ENCODE peak calls at places on chromosomes 1 and 21, in six cellular contexts. B is WTC11, K is mucosa of descending colon, W is left ventricle myocardium inferior, T is GM12864, D is Calu3. I is an unnamed sample.

GRCh38 chr1:232558974-232559373 is 71.0 kb downstream of the SIPA1L2 start:
- DNase-seq in B (peak), K (no peak), W (no peak), T (no peak), D (no peak), I (no peak)

GRCh38 chr1:15033264-15033663 is 120.3 kb upstream of the TMEM51 start:
- DNase-seq in B (no peak), K (no peak), W (no peak), T (no peak), D (no peak), I (no peak)

GRCh38 chr21:41899431-41900202 is 20.5 kb upstream of the PRDM15 start:
- DNase-seq in B (no peak), K (no peak), W (no peak), T (no peak), D (no peak), I (no peak)

GRCh38 chr21:31554511-31555022 is 104.9 kb upstream of the SOD1 start:
- DNase-seq in B (no peak), K (no peak), W (no peak), T (peak), D (peak), I (no peak)

GRCh38 chr1:228306275-228307217 is 98.7 kb downstream of the OBSCN start:
- DNase-seq in B (no peak), K (no peak), W (no peak), T (no peak), D (no peak), I (peak)

GRCh38 chr1:166716620-166717019 is 122.7 kb upstream of the POGK start:
- DNase-seq in B (no peak), K (no peak), W (no peak), T (no peak), D (no peak), I (no peak)

GRCh38 chr1:185281245-185281644 is 35.8 kb downstream of the IVNS1ABP start:
- DNase-seq in B (no peak), K (no peak), W (no peak), T (no peak), D (no peak), I (no peak)

GRCh38 chr1:1344672-1345361 is 4.4 kb downstream of the DVL1 start:
- DNase-seq in B (peak), K (no peak), W (no peak), T (no peak), D (peak), I (no peak)

GRCh38 chr1:161089251-161089924 is at the start of gene NECTIN4:
- DNase-seq in B (peak), K (peak), W (no peak), T (no peak), D (peak), I (no peak)

GRCh38 chr1:19648689-19649088 is 4.6 kb downstream of the NBL1 start:
- DNase-seq in B (peak), K (peak), W (no peak), T (no peak), D (no peak), I (no peak)
- TF ChIP-seq CTCF in B (peak), K (peak), W (peak), T (peak), D (no peak), I (no peak)

GRCh38 chr1:42657981-42658879 is at the start of gene PPIH:
- DNase-seq in B (peak), K (peak), W (peak), T (peak), D (peak), I (peak)
- TF ChIP-seq CTCF in B (no peak), K (peak), W (peak), T (peak), D (peak), I (no peak)

GRCh38 chr1:25664357-25664796 is 47.8 kb downstream of the MAN1C1 start:
- DNase-seq in B (no peak), K (no peak), W (no peak), T (no peak), D (no peak), I (no peak)
- TF ChIP-seq CTCF in B (no peak), K (no peak), W (peak), T (no peak), D (no peak), I (no peak)

DNA sequence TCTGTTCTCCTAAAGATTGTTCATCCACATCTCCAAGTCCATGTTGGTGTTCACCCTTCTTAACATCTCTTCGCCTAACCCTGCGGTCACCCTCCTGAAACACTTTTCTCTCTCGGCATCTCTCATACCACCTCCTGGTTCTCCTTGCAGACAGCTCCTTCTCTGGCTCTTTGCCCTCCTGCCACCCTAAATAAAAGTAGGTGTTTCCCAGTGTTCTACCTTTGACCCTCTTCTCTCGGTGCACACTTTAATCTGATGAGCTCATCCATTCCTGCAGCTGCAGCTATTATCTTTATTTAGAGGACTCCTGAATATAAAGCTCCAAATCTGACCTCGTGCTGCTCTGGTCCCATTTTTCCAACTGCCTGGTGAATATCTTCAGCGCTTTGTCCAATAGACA is 126.9 kb downstream of the TMEM53 start:
- DNase-seq in B (no peak), K (no peak), W (no peak), T (no peak), D (no peak), I (no peak)
- TF ChIP-seq CTCF in B (no peak), K (no peak), W (no peak), T (no peak), D (no peak), I (no peak)

DNA sequence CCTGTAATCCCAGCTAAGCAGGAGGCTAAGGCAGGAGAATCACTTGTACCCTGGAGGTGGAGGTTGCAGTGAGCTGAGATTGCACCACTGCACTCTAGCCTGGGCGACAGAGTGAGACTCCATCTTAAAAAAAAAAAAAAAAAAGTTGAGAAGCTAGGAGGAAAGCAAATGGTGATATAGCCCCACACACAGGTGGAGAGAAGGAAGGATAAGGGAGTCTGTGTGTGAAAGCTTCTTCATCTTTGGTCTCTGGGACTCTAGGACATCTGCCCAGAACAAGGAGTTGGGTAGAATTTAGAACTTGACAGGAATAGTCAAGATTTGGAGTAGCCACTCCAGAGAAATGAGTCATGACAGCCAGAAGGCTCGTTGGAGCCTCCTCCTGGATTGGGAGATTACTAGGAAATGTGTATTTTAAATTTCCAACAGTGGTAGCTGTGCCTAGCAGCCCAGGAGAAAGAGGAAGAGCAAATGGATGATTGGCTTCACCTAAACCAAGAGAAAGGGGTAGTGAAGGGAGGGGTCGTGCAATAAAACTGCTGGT is 19.9 kb downstream of the NPL start:
- DNase-seq in B (no peak), K (no peak), W (no peak), T (no peak), D (no peak), I (no peak)
- TF ChIP-seq CTCF in B (no peak), K (no peak), W (no peak), T (no peak), D (no peak), I (no peak)

GRCh38 chr1:237492359-237492758 is 398.4 kb downstream of the ZP4 start:
- DNase-seq in B (peak), K (no peak), W (no peak), T (no peak), D (no peak), I (no peak)
- TF ChIP-seq CTCF in B (peak), K (no peak), W (peak), T (peak), D (no peak), I (no peak)